ENCODE peak calls at places on chromosomes 16 and 17, in eight cellular contexts. One of them, this sample, is unnamed.

GRCh38 chr17:50428831-50429424 is 2.9 kb downstream of the ACSF2 start:
- DNase-seq in activated naive CD4-positive, alpha-beta T cell treated with Interleukin-2 at 50 U/mL for 16 hours: no peak
- DNase-seq in HEK293T: no peak
- DNase-seq in HAP-1: no peak
- DNase-seq in colonic mucosa: no peak
- DNase-seq in NCI-H2081: no peak
- DNase-seq in stimulated activated CD8-positive, alpha-beta memory T cell treated with anti-CD3 and anti-CD28 coated beads, Interleukin-7, amount 100 ng/mL, for 1 hour: no peak
- DNase-seq in NCI-H748 treated with DMSO at 0.1 percent for 48 hours: no peak
- DNase-seq in this sample: no peak

GRCh38 chr16:23987443-23987842 is 151.7 kb downstream of the PRKCB start:
- DNase-seq in activated naive CD4-positive, alpha-beta T cell treated with Interleukin-2 at 50 U/mL for 16 hours: no peak
- DNase-seq in HEK293T: no peak
- DNase-seq in HAP-1: no peak
- DNase-seq in colonic mucosa: no peak
- DNase-seq in NCI-H2081: no peak
- DNase-seq in stimulated activated CD8-positive, alpha-beta memory T cell treated with anti-CD3 and anti-CD28 coated beads, Interleukin-7, amount 100 ng/mL, for 1 hour: no peak
- DNase-seq in NCI-H748 treated with DMSO at 0.1 percent for 48 hours: no peak
- DNase-seq in this sample: no peak

GRCh38 chr17:44002141-44002848 is 2.1 kb upstream of the NAGS start:
- DNase-seq in activated naive CD4-positive, alpha-beta T cell treated with Interleukin-2 at 50 U/mL for 16 hours: no peak
- DNase-seq in HEK293T: no peak
- DNase-seq in HAP-1: no peak
- DNase-seq in colonic mucosa: no peak
- DNase-seq in NCI-H2081: no peak
- DNase-seq in stimulated activated CD8-positive, alpha-beta memory T cell treated with anti-CD3 and anti-CD28 coated beads, Interleukin-7, amount 100 ng/mL, for 1 hour: no peak
- DNase-seq in NCI-H748 treated with DMSO at 0.1 percent for 48 hours: no peak
- DNase-seq in this sample: no peak

GRCh38 chr17:81735181-81736102 is 23.4 kb downstream of the SLC25A10 start:
- DNase-seq in activated naive CD4-positive, alpha-beta T cell treated with Interleukin-2 at 50 U/mL for 16 hours: no peak
- DNase-seq in HEK293T: no peak
- DNase-seq in HAP-1: no peak
- DNase-seq in colonic mucosa: peak
- DNase-seq in NCI-H2081: peak
- DNase-seq in stimulated activated CD8-positive, alpha-beta memory T cell treated with anti-CD3 and anti-CD28 coated beads, Interleukin-7, amount 100 ng/mL, for 1 hour: no peak
- DNase-seq in NCI-H748 treated with DMSO at 0.1 percent for 48 hours: peak
- DNase-seq in this sample: no peak

GRCh38 chr17:77120866-77121265 is 19.9 kb upstream of the SEC14L1 start:
- DNase-seq in activated naive CD4-positive, alpha-beta T cell treated with Interleukin-2 at 50 U/mL for 16 hours: no peak
- DNase-seq in HEK293T: no peak
- DNase-seq in HAP-1: no peak
- DNase-seq in colonic mucosa: no peak
- DNase-seq in NCI-H2081: no peak
- DNase-seq in stimulated activated CD8-positive, alpha-beta memory T cell treated with anti-CD3 and anti-CD28 coated beads, Interleukin-7, amount 100 ng/mL, for 1 hour: no peak
- DNase-seq in NCI-H748 treated with DMSO at 0.1 percent for 48 hours: no peak
- DNase-seq in this sample: no peak

GRCh38 chr17:76266244-76266938 is 1.2 kb downstream of the UBALD2 start:
- DNase-seq in activated naive CD4-positive, alpha-beta T cell treated with Interleukin-2 at 50 U/mL for 16 hours: no peak
- DNase-seq in HEK293T: no peak
- DNase-seq in HAP-1: no peak
- DNase-seq in colonic mucosa: peak
- DNase-seq in NCI-H2081: peak
- DNase-seq in stimulated activated CD8-positive, alpha-beta memory T cell treated with anti-CD3 and anti-CD28 coated beads, Interleukin-7, amount 100 ng/mL, for 1 hour: no peak
- DNase-seq in NCI-H748 treated with DMSO at 0.1 percent for 48 hours: no peak
- DNase-seq in this sample: peak

GRCh38 chr17:41617698-41618097 is 5.1 kb upstream of the KRT16 start:
- DNase-seq in activated naive CD4-positive, alpha-beta T cell treated with Interleukin-2 at 50 U/mL for 16 hours: no peak
- DNase-seq in HEK293T: no peak
- DNase-seq in HAP-1: no peak
- DNase-seq in colonic mucosa: no peak
- DNase-seq in NCI-H2081: no peak
- DNase-seq in stimulated activated CD8-positive, alpha-beta memory T cell treated with anti-CD3 and anti-CD28 coated beads, Interleukin-7, amount 100 ng/mL, for 1 hour: no peak
- DNase-seq in NCI-H748 treated with DMSO at 0.1 percent for 48 hours: no peak
- DNase-seq in this sample: no peak

GRCh38 chr16:2473425-2473926 is 1.5 kb upstream of the TBC1D24 start:
- DNase-seq in activated naive CD4-positive, alpha-beta T cell treated with Interleukin-2 at 50 U/mL for 16 hours: peak
- DNase-seq in HEK293T: no peak
- DNase-seq in HAP-1: no peak
- DNase-seq in colonic mucosa: no peak
- DNase-seq in NCI-H2081: peak
- DNase-seq in stimulated activated CD8-positive, alpha-beta memory T cell treated with anti-CD3 and anti-CD28 coated beads, Interleukin-7, amount 100 ng/mL, for 1 hour: no peak
- DNase-seq in NCI-H748 treated with DMSO at 0.1 percent for 48 hours: no peak
- DNase-seq in this sample: peak

GRCh38 chr17:72510454-72511016 is 389.7 kb downstream of the SOX9 start:
- DNase-seq in activated naive CD4-positive, alpha-beta T cell treated with Interleukin-2 at 50 U/mL for 16 hours: no peak
- DNase-seq in HEK293T: no peak
- DNase-seq in HAP-1: no peak
- DNase-seq in colonic mucosa: no peak
- DNase-seq in NCI-H2081: no peak
- DNase-seq in stimulated activated CD8-positive, alpha-beta memory T cell treated with anti-CD3 and anti-CD28 coated beads, Interleukin-7, amount 100 ng/mL, for 1 hour: no peak
- DNase-seq in NCI-H748 treated with DMSO at 0.1 percent for 48 hours: no peak
- DNase-seq in this sample: no peak

GRCh38 chr16:79143026-79143425 is 457.5 kb downstream of the MAF start:
- DNase-seq in activated naive CD4-positive, alpha-beta T cell treated with Interleukin-2 at 50 U/mL for 16 hours: no peak
- DNase-seq in HEK293T: no peak
- DNase-seq in HAP-1: no peak
- DNase-seq in colonic mucosa: no peak
- DNase-seq in NCI-H2081: no peak
- DNase-seq in stimulated activated CD8-positive, alpha-beta memory T cell treated with anti-CD3 and anti-CD28 coated beads, Interleukin-7, amount 100 ng/mL, for 1 hour: no peak
- DNase-seq in NCI-H748 treated with DMSO at 0.1 percent for 48 hours: no peak
- DNase-seq in this sample: no peak

GRCh38 chr17:59762022-59762825 is 54.8 kb downstream of the VMP1 start:
- DNase-seq in activated naive CD4-positive, alpha-beta T cell treated with Interleukin-2 at 50 U/mL for 16 hours: no peak
- DNase-seq in HEK293T: no peak
- DNase-seq in HAP-1: no peak
- DNase-seq in colonic mucosa: no peak
- DNase-seq in NCI-H2081: no peak
- DNase-seq in stimulated activated CD8-positive, alpha-beta memory T cell treated with anti-CD3 and anti-CD28 coated beads, Interleukin-7, amount 100 ng/mL, for 1 hour: no peak
- DNase-seq in NCI-H748 treated with DMSO at 0.1 percent for 48 hours: no peak
- DNase-seq in this sample: no peak

GRCh38 chr17:2911035-2911754 is 115.0 kb downstream of the RAP1GAP2 start:
- DNase-seq in activated naive CD4-positive, alpha-beta T cell treated with Interleukin-2 at 50 U/mL for 16 hours: no peak
- DNase-seq in HEK293T: no peak
- DNase-seq in HAP-1: no peak
- DNase-seq in colonic mucosa: no peak
- DNase-seq in NCI-H2081: no peak
- DNase-seq in stimulated activated CD8-positive, alpha-beta memory T cell treated with anti-CD3 and anti-CD28 coated beads, Interleukin-7, amount 100 ng/mL, for 1 hour: no peak
- DNase-seq in NCI-H748 treated with DMSO at 0.1 percent for 48 hours: no peak
- DNase-seq in this sample: peak

GRCh38 chr16:88505405-88506082 is 52.5 kb downstream of the ZFPM1 start:
- DNase-seq in activated naive CD4-positive, alpha-beta T cell treated with Interleukin-2 at 50 U/mL for 16 hours: peak
- DNase-seq in HEK293T: peak
- DNase-seq in HAP-1: no peak
- DNase-seq in colonic mucosa: peak
- DNase-seq in NCI-H2081: peak
- DNase-seq in stimulated activated CD8-positive, alpha-beta memory T cell treated with anti-CD3 and anti-CD28 coated beads, Interleukin-7, amount 100 ng/mL, for 1 hour: peak
- DNase-seq in NCI-H748 treated with DMSO at 0.1 percent for 48 hours: peak
- DNase-seq in this sample: no peak

GRCh38 chr17:82702161-82702932 is 3.8 kb upstream of the RAB40B start:
- DNase-seq in activated naive CD4-positive, alpha-beta T cell treated with Interleukin-2 at 50 U/mL for 16 hours: no peak
- DNase-seq in HEK293T: no peak
- DNase-seq in HAP-1: no peak
- DNase-seq in colonic mucosa: peak
- DNase-seq in NCI-H2081: no peak
- DNase-seq in stimulated activated CD8-positive, alpha-beta memory T cell treated with anti-CD3 and anti-CD28 coated beads, Interleukin-7, amount 100 ng/mL, for 1 hour: no peak
- DNase-seq in NCI-H748 treated with DMSO at 0.1 percent for 48 hours: no peak
- DNase-seq in this sample: no peak

GRCh38 chr16:76614255-76614654 is 337.1 kb downstream of the CNTNAP4 start:
- DNase-seq in activated naive CD4-positive, alpha-beta T cell treated with Interleukin-2 at 50 U/mL for 16 hours: no peak
- DNase-seq in HEK293T: no peak
- DNase-seq in HAP-1: no peak
- DNase-seq in colonic mucosa: no peak
- DNase-seq in NCI-H2081: peak
- DNase-seq in stimulated activated CD8-positive, alpha-beta memory T cell treated with anti-CD3 and anti-CD28 coated beads, Interleukin-7, amount 100 ng/mL, for 1 hour: no peak
- DNase-seq in NCI-H748 treated with DMSO at 0.1 percent for 48 hours: peak
- DNase-seq in this sample: no peak

GRCh38 chr17:41131979-41132378 is 8.0 kb upstream of the KRTAP4-12 start:
- DNase-seq in activated naive CD4-positive, alpha-beta T cell treated with Interleukin-2 at 50 U/mL for 16 hours: no peak
- DNase-seq in HEK293T: no peak
- DNase-seq in HAP-1: no peak
- DNase-seq in colonic mucosa: no peak
- DNase-seq in NCI-H2081: no peak
- DNase-seq in stimulated activated CD8-positive, alpha-beta memory T cell treated with anti-CD3 and anti-CD28 coated beads, Interleukin-7, amount 100 ng/mL, for 1 hour: no peak
- DNase-seq in NCI-H748 treated with DMSO at 0.1 percent for 48 hours: no peak
- DNase-seq in this sample: no peak

GRCh38 chr17:49501496-49501895 is 6.4 kb downstream of the NGFR start:
- DNase-seq in activated naive CD4-positive, alpha-beta T cell treated with Interleukin-2 at 50 U/mL for 16 hours: no peak
- DNase-seq in HEK293T: no peak
- DNase-seq in HAP-1: no peak
- DNase-seq in colonic mucosa: no peak
- DNase-seq in NCI-H2081: no peak
- DNase-seq in stimulated activated CD8-positive, alpha-beta memory T cell treated with anti-CD3 and anti-CD28 coated beads, Interleukin-7, amount 100 ng/mL, for 1 hour: no peak
- DNase-seq in NCI-H748 treated with DMSO at 0.1 percent for 48 hours: no peak
- DNase-seq in this sample: no peak

GRCh38 chr17:45906927-45907622 is 12.7 kb downstream of the MAPT start:
- DNase-seq in activated naive CD4-positive, alpha-beta T cell treated with Interleukin-2 at 50 U/mL for 16 hours: peak
- DNase-seq in HEK293T: no peak
- DNase-seq in HAP-1: no peak
- DNase-seq in colonic mucosa: no peak
- DNase-seq in NCI-H2081: no peak
- DNase-seq in stimulated activated CD8-positive, alpha-beta memory T cell treated with anti-CD3 and anti-CD28 coated beads, Interleukin-7, amount 100 ng/mL, for 1 hour: no peak
- DNase-seq in NCI-H748 treated with DMSO at 0.1 percent for 48 hours: no peak
- DNase-seq in this sample: no peak

GRCh38 chr16:83907111-83907510 is 8.2 kb downstream of the MLYCD start:
- DNase-seq in activated naive CD4-positive, alpha-beta T cell treated with Interleukin-2 at 50 U/mL for 16 hours: no peak
- DNase-seq in HEK293T: no peak
- DNase-seq in HAP-1: no peak
- DNase-seq in colonic mucosa: no peak
- DNase-seq in NCI-H2081: no peak
- DNase-seq in stimulated activated CD8-positive, alpha-beta memory T cell treated with anti-CD3 and anti-CD28 coated beads, Interleukin-7, amount 100 ng/mL, for 1 hour: no peak
- DNase-seq in NCI-H748 treated with DMSO at 0.1 percent for 48 hours: no peak
- DNase-seq in this sample: no peak

GRCh38 chr17:49846938-49847712 is 744 bp downstream of the TAC4 start:
- DNase-seq in activated naive CD4-positive, alpha-beta T cell treated with Interleukin-2 at 50 U/mL for 16 hours: no peak
- DNase-seq in HEK293T: no peak
- DNase-seq in HAP-1: no peak
- DNase-seq in colonic mucosa: no peak
- DNase-seq in NCI-H2081: no peak
- DNase-seq in stimulated activated CD8-positive, alpha-beta memory T cell treated with anti-CD3 and anti-CD28 coated beads, Interleukin-7, amount 100 ng/mL, for 1 hour: no peak
- DNase-seq in NCI-H748 treated with DMSO at 0.1 percent for 48 hours: no peak
- DNase-seq in this sample: no peak

GRCh38 chr17:73371285-73371684 is 59.5 kb upstream of the CDC42EP4 start:
- DNase-seq in activated naive CD4-positive, alpha-beta T cell treated with Interleukin-2 at 50 U/mL for 16 hours: no peak
- DNase-seq in HEK293T: no peak
- DNase-seq in HAP-1: no peak
- DNase-seq in colonic mucosa: no peak
- DNase-seq in NCI-H2081: no peak
- DNase-seq in stimulated activated CD8-positive, alpha-beta memory T cell treated with anti-CD3 and anti-CD28 coated beads, Interleukin-7, amount 100 ng/mL, for 1 hour: no peak
- DNase-seq in NCI-H748 treated with DMSO at 0.1 percent for 48 hours: no peak
- DNase-seq in this sample: no peak

GRCh38 chr16:57061084-57061905 is 31.1 kb upstream of the CPNE2 start:
- DNase-seq in activated naive CD4-positive, alpha-beta T cell treated with Interleukin-2 at 50 U/mL for 16 hours: no peak
- DNase-seq in HEK293T: no peak
- DNase-seq in HAP-1: no peak
- DNase-seq in colonic mucosa: no peak
- DNase-seq in NCI-H2081: no peak
- DNase-seq in stimulated activated CD8-positive, alpha-beta memory T cell treated with anti-CD3 and anti-CD28 coated beads, Interleukin-7, amount 100 ng/mL, for 1 hour: no peak
- DNase-seq in NCI-H748 treated with DMSO at 0.1 percent for 48 hours: no peak
- DNase-seq in this sample: no peak

GRCh38 chr17:1490643-1491405 is 1.7 kb downstream of the MYO1C start:
- DNase-seq in activated naive CD4-positive, alpha-beta T cell treated with Interleukin-2 at 50 U/mL for 16 hours: peak
- DNase-seq in HEK293T: peak
- DNase-seq in HAP-1: peak
- DNase-seq in colonic mucosa: peak
- DNase-seq in NCI-H2081: peak
- DNase-seq in stimulated activated CD8-positive, alpha-beta memory T cell treated with anti-CD3 and anti-CD28 coated beads, Interleukin-7, amount 100 ng/mL, for 1 hour: no peak
- DNase-seq in NCI-H748 treated with DMSO at 0.1 percent for 48 hours: peak
- DNase-seq in this sample: no peak

GRCh38 chr17:3802461-3803307 is 1.7 kb upstream of the ITGAE start:
- DNase-seq in activated naive CD4-positive, alpha-beta T cell treated with Interleukin-2 at 50 U/mL for 16 hours: no peak
- DNase-seq in HEK293T: no peak
- DNase-seq in HAP-1: no peak
- DNase-seq in colonic mucosa: no peak
- DNase-seq in NCI-H2081: no peak
- DNase-seq in stimulated activated CD8-positive, alpha-beta memory T cell treated with anti-CD3 and anti-CD28 coated beads, Interleukin-7, amount 100 ng/mL, for 1 hour: no peak
- DNase-seq in NCI-H748 treated with DMSO at 0.1 percent for 48 hours: no peak
- DNase-seq in this sample: no peak

This sample was measured in CMK.